ENCODE peak calls at places on chromosomes 5 and 9, in seven cellular contexts. N is GM23338, D is PC-3, K is hepatocyte, W is HCT116, J is neural progenitor cell, U is GM23248. S is an unnamed sample.

GRCh38 chr5:102910240-102911226 is 155.4 kb downstream of the PAM start:
- DNase-seq in N (no peak), D (peak; percentile 95), K (no peak), W (peak; percentile 88), J (no peak), U (peak; percentile 81), S (no peak)

GRCh38 chr5:151105561-151105960 is 24.7 kb upstream of the TNIP1 start:
- DNase-seq in N (no peak), D (no peak), K (no peak), W (no peak), J (no peak), U (no peak), S (no peak)

GRCh38 chr5:18037718-18038117 is 403.5 kb downstream of the TAF11L14 start:
- DNase-seq in N (no peak), D (peak; percentile 60), K (no peak), W (no peak), J (no peak), U (no peak), S (no peak)

GRCh38 chr5:73445708-73446630 is 2.6 kb downstream of the FOXD1 start:
- DNase-seq in N (no peak), D (no peak), K (no peak), W (no peak), J (no peak), U (peak; percentile 16), S (no peak)

GRCh38 chr5:10173716-10174115 is 76.0 kb downstream of the ATPSCKMT start:
- DNase-seq in N (no peak), D (no peak), K (no peak), W (no peak), J (no peak), U (no peak), S (no peak)

GRCh38 chr9:87436694-87437093 is 61.0 kb upstream of the DAPK1 start:
- DNase-seq in N (no peak), D (no peak), K (no peak), W (no peak), J (no peak), U (no peak), S (no peak)

GRCh38 chr5:57442080-57442839 is 40.4 kb downstream of the ACTBL2 start:
- DNase-seq in N (no peak), D (peak; percentile 18), K (peak; percentile 42), W (no peak), J (no peak), U (peak; percentile 96), S (no peak)

GRCh38 chr5:164153469-164154172 is 648.2 kb downstream of the MAT2B start:
- DNase-seq in N (no peak), D (peak; percentile 10), K (no peak), W (no peak), J (no peak), U (no peak), S (no peak)

GRCh38 chr5:39519566-39520231 is 94.9 kb upstream of the DAB2 start:
- DNase-seq in N (peak; percentile 17), D (no peak), K (no peak), W (no peak), J (no peak), U (peak; percentile 61), S (peak; percentile 14)

GRCh38 chr9:114231218-114232090 is 76.1 kb downstream of the COL27A1 start:
- DNase-seq in N (no peak), D (no peak), K (no peak), W (no peak), J (no peak), U (no peak), S (no peak)

GRCh38 chr5:125411163-125412050 is 665.0 kb upstream of the ZNF608 start:
- DNase-seq in N (peak; percentile 33), D (no peak), K (peak; percentile 28), W (no peak), J (peak; percentile 3), U (peak; percentile 19), S (peak; percentile 80)

GRCh38 chr5:32791536-32792240 is 80.6 kb downstream of the NPR3 start:
- DNase-seq in N (no peak), D (no peak), K (no peak), W (no peak), J (no peak), U (no peak), S (no peak)

GRCh38 chr5:132901036-132901435 is 27.6 kb downstream of the LEAP2 start:
- DNase-seq in N (no peak), D (no peak), K (no peak), W (no peak), J (no peak), U (no peak), S (no peak)

GRCh38 chr5:77852514-77853352 is 76.6 kb upstream of the TBCA start:
- DNase-seq in N (peak; percentile 87), D (no peak), K (peak; percentile 73), W (no peak), J (peak; percentile 85), U (peak; percentile 85), S (no peak)

GRCh38 chr5:159908201-159908940 is 7.9 kb upstream of the ADRA1B start:
- DNase-seq in N (peak; percentile 39), D (no peak), K (no peak), W (no peak), J (no peak), U (no peak), S (no peak)

GRCh38 chr5:128632264-128632663 is 94.2 kb upstream of the FBN2 start:
- DNase-seq in N (no peak), D (peak; percentile 72), K (no peak), W (no peak), J (no peak), U (no peak), S (no peak)

GRCh38 chr5:71922584-71923106 is 184.6 kb upstream of the MAP1B start:
- DNase-seq in N (no peak), D (peak; percentile 79), K (peak; percentile 38), W (peak; percentile 85), J (no peak), U (peak; percentile 93), S (no peak)

GRCh38 chr5:15500326-15500958 is 462 bp downstream of the FBXL7 start:
- DNase-seq in N (peak; percentile 59), D (no peak), K (peak; percentile 40), W (no peak), J (peak; percentile 68), U (peak; percentile 83), S (no peak)

GRCh38 chr5:99141534-99142135 is 212.8 kb upstream of the CHD1 start:
- DNase-seq in N (peak; percentile 7), D (peak; percentile 25), K (peak; percentile 13), W (no peak), J (peak; percentile 3), U (peak; percentile 8), S (no peak)

GRCh38 chr5:57779383-57780223 is 297.0 kb upstream of the ACTBL2 start:
- DNase-seq in N (peak; percentile 78), D (peak; percentile 83), K (peak; percentile 73), W (peak; percentile 63), J (peak; percentile 69), U (peak; percentile 82), S (peak; percentile 65)

GRCh38 chr9:77384406-77384805 is 207.1 kb downstream of the VPS13A start:
- DNase-seq in N (no peak), D (peak; percentile 52), K (no peak), W (no peak), J (no peak), U (peak; percentile 58), S (no peak)

GRCh38 chr9:105141448-105142101 is 102.9 kb upstream of the SLC44A1 start:
- DNase-seq in N (no peak), D (no peak), K (no peak), W (no peak), J (no peak), U (no peak), S (peak; percentile 40)

GRCh38 chr5:155943516-155944407 is 383.2 kb upstream of the SGCD start:
- DNase-seq in N (peak; percentile 77), D (peak; percentile 2), K (peak; percentile 80), W (no peak), J (peak; percentile 74), U (peak; percentile 81), S (peak; percentile 58)

GRCh38 chr5:125393416-125393815 is 647.0 kb upstream of the ZNF608 start:
- DNase-seq in N (no peak), D (no peak), K (no peak), W (no peak), J (no peak), U (no peak), S (no peak)

GRCh38 chr5:157216395-157217142 is 35.9 kb downstream of the ITK start:
- DNase-seq in N (no peak), D (no peak), K (no peak), W (no peak), J (no peak), U (no peak), S (no peak)

GRCh38 chr5:103891151-103891550 is 328.6 kb upstream of the NUDT12 start:
- DNase-seq in N (no peak), D (peak; percentile 12), K (no peak), W (no peak), J (no peak), U (no peak), S (no peak)

GRCh38 chr9:133023117-133023890 is 7.5 kb upstream of the GTF3C5 start:
- DNase-seq in N (peak; percentile 50), D (no peak), K (no peak), W (no peak), J (no peak), U (peak; percentile 27), S (peak; percentile 48)

GRCh38 chr9:2107906-2108451 is 92.8 kb downstream of the SMARCA2 start:
- DNase-seq in N (no peak), D (no peak), K (no peak), W (no peak), J (no peak), U (no peak), S (no peak)

GRCh38 chr5:65279603-65280002 is 202.1 kb downstream of the ADAMTS6 start:
- DNase-seq in N (no peak), D (no peak), K (no peak), W (no peak), J (no peak), U (no peak), S (no peak)

DNA sequence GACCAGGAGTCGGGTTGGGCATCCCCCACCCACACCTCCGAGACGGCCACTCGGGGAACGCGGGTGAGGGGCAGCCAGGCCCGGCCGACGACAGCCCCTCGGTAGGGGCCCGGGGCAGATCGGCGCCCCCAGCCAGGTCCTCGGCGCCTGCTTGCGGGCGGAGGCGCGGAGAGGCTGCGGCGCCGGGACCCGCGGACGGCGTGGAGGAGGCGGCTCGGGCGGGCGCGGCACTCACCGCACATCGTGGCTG is 235 bp downstream of the GFPT2 start:
- DNase-seq in N (no peak), D (no peak), K (no peak), W (no peak), J (no peak), U (no peak), S (no peak)
- TF ChIP-seq EZH2 in N (no peak), D (no peak), K (no peak), W (no peak), J (no peak), U (no peak), S (no peak)

GRCh38 chr9:130128782-130129424 is 43.3 kb upstream of the NCS1 start:
- DNase-seq in N (no peak), D (peak; percentile 46), K (peak; percentile 65), W (no peak), J (no peak), U (peak; percentile 75), S (no peak)
- TF ChIP-seq EZH2phosphoT487 in N (no peak), D (no peak), K (no peak), W (no peak), J (no peak), U (no peak), S (no peak)

GRCh38 chr5:173238312-173239232 is 3.6 kb upstream of the NKX2-5 start:
- DNase-seq in N (peak; percentile 74), D (no peak), K (no peak), W (no peak), J (peak; percentile 74), U (no peak), S (no peak)
- TF ChIP-seq EZH2 in N (peak; percentile 76), D (peak; percentile 21), K (peak; percentile 87), W (no peak), J (peak; percentile 87), U (peak; percentile 41), S (no peak)

GRCh38 chr5:54761213-54761701 is 224.1 kb downstream of the ESM1 start:
- DNase-seq in N (no peak), D (no peak), K (peak; percentile 22), W (no peak), J (no peak), U (peak; percentile 92), S (no peak)
- TF ChIP-seq EZH2phosphoT487 in N (no peak), D (no peak), K (no peak), W (no peak), J (no peak), U (peak; percentile 84), S (no peak)

S was measured in MM.1S.